ENCODE peak calls at places on chromosomes 3 and 15, in nine cellular contexts. W is neuronal stem cell, E is adrenal gland, L is uterus, U is mucosa of descending colon, K is tibial artery, O is spleen, C is testis, R is right atrium auricular region. Z is an unnamed sample. For H3K4me1, the result is how much of the 10 kb centered on the place peaks cover.

GRCh38 chr3:64687381-64687780 is 419 bp downstream of the ADAMTS9 start:
- DNase-seq in W (no peak), E (peak), L (peak), U (no peak), K (no peak), O (peak), C (no peak), R (no peak), Z (peak)

GRCh38 chr15:84992157-84992940 is 10.7 kb downstream of the PDE8A start:
- DNase-seq in W (no peak), E (no peak), L (no peak), U (no peak), K (no peak), O (no peak), C (no peak), R (no peak), Z (no peak)

GRCh38 chr3:139774570-139775302 is 97.0 kb upstream of the NMNAT3 start:
- DNase-seq in W (peak), E (peak), L (no peak), U (no peak), K (no peak), O (no peak), C (no peak), R (no peak), Z (peak)

GRCh38 chr3:47685037-47685436 is 96.7 kb downstream of the SMARCC1 start:
- DNase-seq in W (no peak), E (no peak), L (no peak), U (no peak), K (no peak), O (no peak), C (no peak), R (no peak), Z (no peak)

GRCh38 chr3:113167929-113168771 is 43.2 kb upstream of the BOC start:
- DNase-seq in W (no peak), E (no peak), L (peak), U (no peak), K (peak), O (no peak), C (peak), R (no peak), Z (no peak)

GRCh38 chr15:34964277-34964676 is 5.3 kb downstream of the AQR start:
- DNase-seq in W (no peak), E (no peak), L (no peak), U (no peak), K (no peak), O (no peak), C (no peak), R (no peak), Z (no peak)

GRCh38 chr15:87816811-87817210 is 439.7 kb downstream of the NTRK3 start:
- DNase-seq in W (no peak), E (no peak), L (no peak), U (no peak), K (no peak), O (no peak), C (no peak), R (no peak), Z (no peak)

GRCh38 chr3:46504780-46505179 is 7.0 kb downstream of the RTP3 start:
- DNase-seq in W (no peak), E (no peak), L (no peak), U (no peak), K (no peak), O (no peak), C (no peak), R (no peak), Z (no peak)

GRCh38 chr3:50971487-50971924 is 296.8 kb downstream of the DOCK3 start:
- DNase-seq in W (peak), E (peak), L (no peak), U (no peak), K (no peak), O (no peak), C (peak), R (no peak), Z (no peak)

GRCh38 chr3:172213168-172213567 is 173.8 kb downstream of the FNDC3B start:
- DNase-seq in W (no peak), E (no peak), L (no peak), U (no peak), K (no peak), O (no peak), C (no peak), R (no peak), Z (no peak)

GRCh38 chr3:64114651-64115050 is 91.4 kb upstream of the PSMD6 start:
- DNase-seq in W (no peak), E (no peak), L (no peak), U (no peak), K (no peak), O (no peak), C (no peak), R (no peak), Z (no peak)

GRCh38 chr15:48861813-48862431 is 16.0 kb upstream of the EID1 start:
- DNase-seq in W (peak), E (no peak), L (no peak), U (no peak), K (no peak), O (no peak), C (no peak), R (no peak), Z (no peak)

GRCh38 chr3:195896361-195897080 is 11.8 kb downstream of the TNK2 start:
- DNase-seq in W (no peak), E (peak), L (peak), U (no peak), K (peak), O (no peak), C (peak), R (peak), Z (peak)

GRCh38 chr3:49164983-49165720 is 979 bp downstream of the CCDC71 start:
- DNase-seq in W (no peak), E (no peak), L (no peak), U (no peak), K (no peak), O (no peak), C (no peak), R (no peak), Z (no peak)

GRCh38 chr3:108134555-108134880 is 43.7 kb upstream of the CD47 start:
- DNase-seq in W (no peak), E (no peak), L (no peak), U (no peak), K (no peak), O (no peak), C (no peak), R (no peak), Z (no peak)

GRCh38 chr3:108133858-108134554 is 43.2 kb upstream of the CD47 start:
- DNase-seq in W (no peak), E (no peak), L (no peak), U (no peak), K (no peak), O (no peak), C (no peak), R (no peak), Z (no peak)

GRCh38 chr3:108131795-108132134 is 40.9 kb upstream of the CD47 start:
- DNase-seq in W (no peak), E (no peak), L (no peak), U (no peak), K (no peak), O (no peak), C (no peak), R (no peak), Z (no peak)

GRCh38 chr3:108131105-108131794 is 40.4 kb upstream of the CD47 start:
- DNase-seq in W (no peak), E (no peak), L (no peak), U (no peak), K (no peak), O (no peak), C (no peak), R (no peak), Z (no peak)

DNA sequence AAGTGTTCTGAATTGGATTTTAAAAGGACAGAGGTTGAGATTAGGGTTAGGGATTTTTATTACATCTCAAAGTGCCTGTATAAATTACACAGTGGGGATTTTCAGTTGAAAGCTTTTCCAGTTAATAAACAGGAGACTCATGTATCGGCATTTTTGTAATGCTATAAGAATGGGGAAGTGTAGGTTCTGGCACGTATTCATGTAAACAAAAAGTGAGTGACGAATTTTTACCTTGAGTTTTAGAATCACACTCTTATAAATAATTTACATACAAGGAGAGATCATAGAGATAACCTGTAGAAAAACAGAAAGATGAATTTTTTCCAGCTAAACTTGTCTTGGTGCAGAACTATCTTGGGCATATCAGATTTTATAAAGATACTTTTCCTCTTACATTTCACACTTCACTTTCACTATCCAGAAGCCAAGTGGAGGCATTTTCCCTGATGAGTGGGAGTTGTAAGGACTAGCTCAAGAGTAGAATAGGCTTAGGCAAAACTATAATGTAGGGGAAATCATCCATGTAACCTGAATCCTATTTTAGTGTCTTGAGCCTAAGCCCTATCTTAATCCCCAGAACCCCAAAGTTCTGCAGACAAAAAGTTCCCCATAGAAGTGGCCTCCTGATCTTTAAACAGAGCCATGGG is 42.0 kb upstream of the CD47 start:
- DNase-seq in W (no peak), E (no peak), L (no peak), U (no peak), K (no peak), O (no peak), C (no peak), R (no peak), Z (no peak)
- H3K4me3 ChIP-seq in W (no peak), E (no peak), L (no peak), U (no peak), K (no peak), O (no peak), C (no peak), R (no peak), Z (no peak)

DNA sequence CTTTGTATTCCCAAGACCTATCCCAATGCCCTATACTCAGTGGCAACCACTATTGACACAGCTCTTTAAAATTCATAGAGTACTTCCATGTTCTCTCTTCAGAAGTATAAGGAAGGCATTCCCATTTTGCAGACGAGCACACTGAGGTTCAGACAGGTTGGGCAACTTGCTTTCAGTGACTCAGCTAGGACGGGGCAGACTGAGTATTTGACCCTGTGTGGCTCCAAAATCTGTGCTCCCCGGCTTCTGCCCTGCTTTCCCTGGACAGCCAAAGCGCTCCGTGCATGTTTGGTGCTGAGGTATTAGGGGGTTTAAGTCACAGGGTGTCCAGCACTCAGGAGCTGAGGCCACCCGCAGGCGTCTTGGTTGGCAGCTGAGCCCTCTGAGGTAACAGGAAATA is 59.5 kb downstream of the CEMIP start:
- DNase-seq in W (no peak), E (no peak), L (no peak), U (no peak), K (no peak), O (no peak), C (no peak), R (no peak), Z (no peak)
- H3K4me1 ChIP-seq in W (under half), E (under half), L (under half), U (under half), K (under half), O (under half), C (under half), R (under half), Z (under half)

GRCh38 chr15:66294157-66294931 is 976 bp downstream of the DIS3L start:
- DNase-seq in W (peak), E (peak), L (no peak), U (no peak), K (peak), O (no peak), C (peak), R (peak), Z (peak)
- H3K4me3 ChIP-seq in W (peak), E (peak), L (peak), U (peak), K (peak), O (peak), C (peak), R (peak), Z (peak)

GRCh38 chr3:30646181-30646876 is 39.9 kb downstream of the TGFBR2 start:
- DNase-seq in W (no peak), E (no peak), L (no peak), U (no peak), K (no peak), O (no peak), C (no peak), R (no peak), Z (no peak)

GRCh38 chr3:30650348-30650995 is 44.1 kb downstream of the TGFBR2 start:
- DNase-seq in W (no peak), E (no peak), L (no peak), U (no peak), K (no peak), O (no peak), C (no peak), R (no peak), Z (no peak)

GRCh38 chr3:30646961-30647752 is 40.8 kb downstream of the TGFBR2 start:
- DNase-seq in W (no peak), E (no peak), L (no peak), U (no peak), K (no peak), O (no peak), C (no peak), R (no peak), Z (no peak)

GRCh38 chr3:30649572-30650310 is 43.3 kb downstream of the TGFBR2 start:
- DNase-seq in W (no peak), E (no peak), L (no peak), U (no peak), K (no peak), O (no peak), C (no peak), R (no peak), Z (no peak)

GRCh38 chr3:30648670-30649357 is 42.4 kb downstream of the TGFBR2 start:
- DNase-seq in W (no peak), E (no peak), L (no peak), U (no peak), K (no peak), O (no peak), C (no peak), R (no peak), Z (no peak)
- H3K4me1 ChIP-seq in W (under half), E (under half), L (under half), U (under half), K (under half), O (half or more), C (under half), R (under half), Z (under half)

GRCh38 chr3:14145236-14145635 is 20.4 kb downstream of the TMEM43 start:
- DNase-seq in W (no peak), E (peak), L (no peak), U (no peak), K (no peak), O (no peak), C (no peak), R (no peak), Z (no peak)

GRCh38 chr3:14143826-14144225 is 19.0 kb downstream of the TMEM43 start:
- DNase-seq in W (no peak), E (peak), L (peak), U (no peak), K (peak), O (no peak), C (no peak), R (peak), Z (no peak)

GRCh38 chr3:14145670-14146380 is 21.0 kb downstream of the TMEM43 start:
- DNase-seq in W (no peak), E (peak), L (no peak), U (no peak), K (no peak), O (no peak), C (peak), R (peak), Z (no peak)

GRCh38 chr3:14143271-14143605 is 18.4 kb downstream of the TMEM43 start:
- DNase-seq in W (no peak), E (peak), L (peak), U (no peak), K (no peak), O (no peak), C (no peak), R (no peak), Z (no peak)

GRCh38 chr3:14144423-14145075 is 19.7 kb downstream of the TMEM43 start:
- DNase-seq in W (peak), E (peak), L (peak), U (no peak), K (peak), O (no peak), C (peak), R (peak), Z (peak)
- H3K4me3 ChIP-seq in W (no peak), E (no peak), L (no peak), U (no peak), K (peak), O (peak), C (no peak), R (peak), Z (peak)

GRCh38 chr3:87755852-87756251 is 303.0 kb downstream of the CGGBP1 start:
- DNase-seq in W (no peak), E (no peak), L (no peak), U (no peak), K (no peak), O (no peak), C (no peak), R (no peak), Z (no peak)
- H3K4me1 ChIP-seq in W (under half), E (under half), L (under half), U (under half), K (under half), O (under half), C (under half), R (under half), Z (under half)

GRCh38 chr15:67064607-67065530 is 533 bp upstream of the SMAD3 start:
- DNase-seq in W (peak), E (peak), L (peak), U (peak), K (peak), O (peak), C (peak), R (no peak), Z (peak)

GRCh38 chr15:67061811-67062348 is 3.5 kb upstream of the SMAD3 start:
- DNase-seq in W (no peak), E (no peak), L (no peak), U (no peak), K (no peak), O (no peak), C (no peak), R (no peak), Z (no peak)

GRCh38 chr15:67065531-67066005 is at the start of gene SMAD3:
- DNase-seq in W (peak), E (peak), L (peak), U (peak), K (peak), O (peak), C (peak), R (peak), Z (peak)

GRCh38 chr15:67063689-67064606 is 1.5 kb upstream of the SMAD3 start:
- DNase-seq in W (peak), E (no peak), L (no peak), U (peak), K (no peak), O (no peak), C (no peak), R (no peak), Z (peak)

GRCh38 chr15:67062365-67062985 is 2.9 kb upstream of the SMAD3 start:
- DNase-seq in W (no peak), E (no peak), L (no peak), U (no peak), K (no peak), O (no peak), C (no peak), R (no peak), Z (no peak)
- H3K4me3 ChIP-seq in W (no peak), E (no peak), L (no peak), U (no peak), K (no peak), O (no peak), C (no peak), R (no peak), Z (no peak)

GRCh38 chr3:61896251-61896650 is 334.9 kb downstream of the PTPRG start:
- DNase-seq in W (no peak), E (no peak), L (no peak), U (no peak), K (no peak), O (no peak), C (no peak), R (no peak), Z (no peak)

GRCh38 chr3:61890586-61890985 is 329.2 kb downstream of the PTPRG start:
- DNase-seq in W (no peak), E (no peak), L (no peak), U (no peak), K (no peak), O (no peak), C (no peak), R (no peak), Z (no peak)

GRCh38 chr3:61892881-61893280 is 331.5 kb downstream of the PTPRG start:
- DNase-seq in W (no peak), E (no peak), L (no peak), U (no peak), K (no peak), O (no peak), C (no peak), R (no peak), Z (no peak)

GRCh38 chr3:61894988-61895935 is 333.9 kb downstream of the PTPRG start:
- DNase-seq in W (no peak), E (peak), L (peak), U (peak), K (peak), O (no peak), C (peak), R (peak), Z (peak)

DNA sequence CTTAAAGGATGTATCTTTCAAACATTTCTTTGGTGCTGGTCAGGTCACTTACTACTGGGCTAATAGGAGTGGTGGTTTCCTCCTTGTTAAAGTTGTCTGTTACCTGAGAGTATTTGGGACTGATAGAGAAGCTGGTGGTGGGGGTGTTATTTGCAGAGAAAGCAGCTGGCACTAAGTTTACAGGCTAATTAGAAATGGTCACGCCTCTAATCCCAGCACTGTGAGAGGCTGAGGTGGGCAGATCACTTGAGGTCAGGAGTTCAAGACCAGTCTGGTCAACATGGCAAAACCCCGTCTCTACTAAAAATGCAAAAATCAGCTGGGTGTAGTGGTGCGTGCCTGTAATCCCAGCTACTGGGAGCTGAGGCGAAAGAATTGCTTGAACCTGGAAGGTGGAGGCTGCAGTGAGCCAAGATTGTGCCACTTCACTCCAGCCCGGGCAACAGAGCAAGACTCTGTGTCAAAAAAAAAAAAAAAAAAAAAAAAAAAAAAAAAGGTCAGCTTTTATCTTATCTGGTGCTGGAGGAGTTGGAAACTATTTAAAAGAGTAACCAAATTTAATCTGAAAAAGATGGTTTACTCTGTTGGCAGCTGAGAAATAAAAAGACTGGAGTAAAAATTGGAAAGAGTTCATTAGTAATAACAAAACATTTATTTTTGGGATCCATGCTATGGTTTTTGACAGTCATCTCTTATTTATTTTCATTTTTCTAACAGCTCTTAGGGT is 332.6 kb downstream of the PTPRG start:
- DNase-seq in W (no peak), E (no peak), L (no peak), U (no peak), K (no peak), O (no peak), C (no peak), R (no peak), Z (no peak)
- H3K4me1 ChIP-seq in W (under half), E (under half), L (under half), U (under half), K (under half), O (under half), C (under half), R (under half), Z (under half)